ENCODE peak calls at places on chromosomes 16 and 17, in nine cellular contexts. L is NCI-H1417; W is activated CD4-positive, CD25-positive, alpha-beta regulatory T cell; V is uterus; N is NCI-H2081; I is H54; M is astrocyte of the cerebellum; Y is hypothalamus; C is NCI-H510A. R is an unnamed sample.

GRCh38 chr17:42378597-42379594 is 9.3 kb downstream of the STAT3 start:
- DNase-seq in L (peak; percentile 58), W (no peak), V (no peak), N (no peak), I (no peak), M (no peak), Y (no peak), C (no peak), R (peak; percentile 73)

GRCh38 chr17:40534431-40535189 is 30.7 kb downstream of the CCR7 start:
- DNase-seq in L (no peak), W (no peak), V (peak; percentile 36), N (no peak), I (no peak), M (no peak), Y (no peak), C (no peak), R (no peak)

GRCh38 chr16:57316390-57317017 is 32.0 kb upstream of the PLLP start:
- DNase-seq in L (no peak), W (no peak), V (peak; percentile 54), N (no peak), I (peak; percentile 60), M (peak; percentile 81), Y (no peak), C (no peak), R (peak; percentile 83)

GRCh38 chr17:15268465-15268864 is 3.3 kb upstream of the PMP22 start:
- DNase-seq in L (no peak), W (no peak), V (peak; percentile 62), N (no peak), I (no peak), M (no peak), Y (no peak), C (no peak), R (no peak)

GRCh38 chr17:5769936-5770335 is 185.6 kb upstream of the NLRP1 start:
- DNase-seq in L (peak; percentile 83), W (no peak), V (no peak), N (peak; percentile 14), I (no peak), M (peak; percentile 81), Y (no peak), C (no peak), R (no peak)

GRCh38 chr17:49887086-49887743 is 39.3 kb upstream of the TAC4 start:
- DNase-seq in L (no peak), W (no peak), V (no peak), N (no peak), I (no peak), M (no peak), Y (no peak), C (no peak), R (no peak)

GRCh38 chr17:80792373-80792781 is 199.3 kb upstream of the CHMP6 start:
- DNase-seq in L (no peak), W (no peak), V (no peak), N (no peak), I (no peak), M (no peak), Y (no peak), C (no peak), R (no peak)

GRCh38 chr16:20084624-20085226 is 11.0 kb upstream of the GPR139 start:
- DNase-seq in L (no peak), W (no peak), V (no peak), N (no peak), I (no peak), M (no peak), Y (no peak), C (no peak), R (no peak)

GRCh38 chr16:89484923-89485679 is 5.3 kb downstream of the ANKRD11 start:
- DNase-seq in L (no peak), W (no peak), V (no peak), N (no peak), I (no peak), M (no peak), Y (no peak), C (no peak), R (no peak)

GRCh38 chr17:72666519-72666874 is 426.0 kb downstream of the SLC39A11 start:
- DNase-seq in L (peak; percentile 19), W (no peak), V (no peak), N (no peak), I (no peak), M (no peak), Y (no peak), C (no peak), R (no peak)

GRCh38 chr17:44820631-44821196 is 9.4 kb downstream of the GJC1 start:
- DNase-seq in L (peak; percentile 84), W (no peak), V (no peak), N (peak; percentile 77), I (peak; percentile 77), M (peak; percentile 85), Y (no peak), C (peak; percentile 23), R (peak; percentile 86)

GRCh38 chr17:18071751-18072150 is 16.0 kb upstream of the DRG2 start:
- DNase-seq in L (no peak), W (no peak), V (no peak), N (no peak), I (no peak), M (no peak), Y (no peak), C (no peak), R (no peak)

GRCh38 chr16:65537336-65537735 is 415.5 kb upstream of the CDH11 start:
- DNase-seq in L (no peak), W (no peak), V (no peak), N (no peak), I (no peak), M (no peak), Y (no peak), C (no peak), R (no peak)

GRCh38 chr16:10969615-10970014 is 25.3 kb downstream of the CLEC16A start:
- DNase-seq in L (no peak), W (no peak), V (no peak), N (no peak), I (no peak), M (no peak), Y (no peak), C (no peak), R (no peak)

GRCh38 chr17:4956493-4957061 is 5.7 kb downstream of the ENO3 start:
- DNase-seq in L (no peak), W (no peak), V (no peak), N (no peak), I (no peak), M (no peak), Y (no peak), C (no peak), R (no peak)

GRCh38 chr17:3557768-3558583 is at the start of gene TRPV3:
- DNase-seq in L (no peak), W (peak; percentile 38), V (no peak), N (no peak), I (peak; percentile 72), M (no peak), Y (no peak), C (no peak), R (no peak)

GRCh38 chr16:72092832-72093447 is 480 bp downstream of the TXNL4B start:
- DNase-seq in L (no peak), W (no peak), V (no peak), N (no peak), I (peak; percentile 33), M (peak; percentile 35), Y (no peak), C (no peak), R (peak; percentile 75)

GRCh38 chr16:88976359-88977027 is 514 bp downstream of the CBFA2T3 start:
- DNase-seq in L (no peak), W (no peak), V (no peak), N (no peak), I (no peak), M (no peak), Y (no peak), C (no peak), R (no peak)

GRCh38 chr17:64682261-64683181 is 20.4 kb upstream of the SMURF2 start:
- DNase-seq in L (no peak), W (no peak), V (no peak), N (no peak), I (no peak), M (no peak), Y (no peak), C (no peak), R (peak; percentile 79)

GRCh38 chr17:42895185-42895555 is 5.4 kb upstream of the G6PC1 start:
- DNase-seq in L (no peak), W (no peak), V (peak; percentile 76), N (no peak), I (peak; percentile 83), M (peak; percentile 69), Y (no peak), C (no peak), R (peak; percentile 76)

GRCh38 chr16:66199189-66199588 is 167.3 kb upstream of the CDH5 start:
- DNase-seq in L (no peak), W (no peak), V (no peak), N (no peak), I (no peak), M (no peak), Y (no peak), C (no peak), R (no peak)

GRCh38 chr16:4081035-4081434 is 35.2 kb downstream of the ADCY9 start:
- DNase-seq in L (peak; percentile 22), W (no peak), V (no peak), N (peak; percentile 10), I (no peak), M (no peak), Y (no peak), C (no peak), R (no peak)

GRCh38 chr16:11059588-11059987 is 115.2 kb downstream of the CLEC16A start:
- DNase-seq in L (no peak), W (no peak), V (no peak), N (no peak), I (no peak), M (no peak), Y (no peak), C (no peak), R (no peak)

GRCh38 chr16:67552476-67552875 is 9.8 kb upstream of the CTCF start:
- DNase-seq in L (no peak), W (no peak), V (no peak), N (no peak), I (no peak), M (no peak), Y (no peak), C (no peak), R (no peak)

GRCh38 chr17:40072481-40073346 is 9.9 kb downstream of the THRA start:
- DNase-seq in L (peak; percentile 28), W (no peak), V (peak; percentile 52), N (no peak), I (no peak), M (no peak), Y (no peak), C (no peak), R (no peak)

GRCh38 chr16:58733248-58733670 is 857 bp downstream of the GOT2 start:
- DNase-seq in L (no peak), W (no peak), V (peak; percentile 16), N (no peak), I (no peak), M (no peak), Y (no peak), C (no peak), R (peak; percentile 23)

GRCh38 chr17:46758614-46759013 is 59.9 kb downstream of the WNT3 start:
- DNase-seq in L (no peak), W (no peak), V (no peak), N (no peak), I (no peak), M (no peak), Y (no peak), C (no peak), R (no peak)

GRCh38 chr17:46771601-46772012 is 46.9 kb downstream of the WNT3 start:
- DNase-seq in L (peak; percentile 42), W (no peak), V (no peak), N (no peak), I (peak; percentile 73), M (no peak), Y (no peak), C (peak; percentile 39), R (peak; percentile 66)

GRCh38 chr16:1492082-1492922 is 858 bp upstream of the TELO2 start:
- DNase-seq in L (no peak), W (no peak), V (no peak), N (no peak), I (no peak), M (no peak), Y (no peak), C (no peak), R (no peak)